ENCODE peak calls at places on chromosomes 6 and 20, in six cellular contexts. D, X, Y, W, K and L are unnamed samples.

GRCh38 chr6:163827157-163827556 is 412.6 kb downstream of the QKI start:
- DNase-seq in D (no peak), X (no peak), Y (no peak), W (no peak), K (no peak), L (no peak)

GRCh38 chr20:49982346-49983122 is at the start of gene SNAI1:
- DNase-seq in D (peak), X (peak), Y (peak), W (peak), K (peak), L (peak)

GRCh38 chr6:4610256-4610655 is 165.9 kb upstream of the CDYL start:
- DNase-seq in D (peak), X (no peak), Y (no peak), W (no peak), K (no peak), L (no peak)

GRCh38 chr20:61886721-61887658 is 178.7 kb downstream of the TAF4 start:
- DNase-seq in D (peak), X (peak), Y (no peak), W (peak), K (peak), L (no peak)

GRCh38 chr20:18926972-18927371 is 113.4 kb downstream of the SCP2D1 start:
- DNase-seq in D (peak), X (no peak), Y (no peak), W (no peak), K (no peak), L (no peak)

GRCh38 chr6:45827952-45828530 is 187.6 kb downstream of the CLIC5 start:
- DNase-seq in D (no peak), X (no peak), Y (no peak), W (no peak), K (no peak), L (no peak)

GRCh38 chr6:31776563-31776960 is 566 bp downstream of the VWA7 start:
- DNase-seq in D (no peak), X (peak), Y (no peak), W (peak), K (no peak), L (no peak)

GRCh38 chr6:4884646-4885427 is 108.6 kb downstream of the CDYL start:
- DNase-seq in D (no peak), X (no peak), Y (no peak), W (no peak), K (no peak), L (no peak)

GRCh38 chr20:24465168-24465567 is 4.3 kb upstream of the SYNDIG1 start:
- DNase-seq in D (no peak), X (no peak), Y (no peak), W (peak), K (no peak), L (no peak)

GRCh38 chr6:125899726-125900182 is 56.8 kb upstream of the HINT3 start:
- DNase-seq in D (no peak), X (no peak), Y (no peak), W (no peak), K (no peak), L (no peak)

GRCh38 chr20:46203510-46203837 is 85.4 kb downstream of the CD40 start:
- DNase-seq in D (no peak), X (no peak), Y (no peak), W (no peak), K (no peak), L (no peak)

GRCh38 chr20:62624719-62625455 is 17.4 kb upstream of the SLCO4A1 start:
- DNase-seq in D (no peak), X (no peak), Y (no peak), W (no peak), K (no peak), L (no peak)

GRCh38 chr6:167934426-167934864 is 63.0 kb upstream of the KIF25 start:
- DNase-seq in D (no peak), X (no peak), Y (no peak), W (no peak), K (no peak), L (no peak)

GRCh38 chr6:2804516-2804915 is 37.1 kb downstream of the SERPINB1 start:
- DNase-seq in D (no peak), X (no peak), Y (no peak), W (no peak), K (no peak), L (no peak)

GRCh38 chr6:38212579-38212978 is 393.1 kb downstream of the ZFAND3 start:
- DNase-seq in D (no peak), X (no peak), Y (no peak), W (no peak), K (no peak), L (no peak)